ENCODE peak calls at places on chromosomes 16 and 17, in nine cellular contexts. E, B, G, T, X, P, Y, R and F are unnamed samples.

GRCh38 chr17:79979201-79979840 is 56.4 kb downstream of the TBC1D16 start:
- DNase-seq in E (no peak), B (no peak), G (no peak), T (peak), X (no peak), P (no peak), Y (no peak), R (no peak), F (no peak)

GRCh38 chr17:74949455-74950115 is 13.9 kb downstream of the OTOP3 start:
- DNase-seq in E (no peak), B (no peak), G (no peak), T (no peak), X (no peak), P (no peak), Y (no peak), R (no peak), F (no peak)

GRCh38 chr16:57422026-57422944 is 17.7 kb downstream of the CCL17 start:
- DNase-seq in E (peak), B (peak), G (peak), T (no peak), X (peak), P (peak), Y (peak), R (peak), F (no peak)

GRCh38 chr16:74570412-74571301 is 36.3 kb downstream of the GLG1 start:
- DNase-seq in E (no peak), B (peak), G (no peak), T (no peak), X (peak), P (no peak), Y (no peak), R (no peak), F (no peak)

GRCh38 chr16:4123617-4124300 is 7.5 kb upstream of the ADCY9 start:
- DNase-seq in E (no peak), B (peak), G (peak), T (no peak), X (no peak), P (no peak), Y (peak), R (peak), F (no peak)

GRCh38 chr17:64178011-64178825 is 48.3 kb upstream of the ERN1 start:
- DNase-seq in E (peak), B (no peak), G (peak), T (no peak), X (no peak), P (no peak), Y (no peak), R (no peak), F (no peak)

GRCh38 chr17:70320642-70321345 is 151.5 kb downstream of the KCNJ2 start:
- DNase-seq in E (no peak), B (peak), G (peak), T (no peak), X (no peak), P (no peak), Y (no peak), R (peak), F (no peak)

GRCh38 chr16:8986111-8986510 is 22.4 kb upstream of the USP7 start:
- DNase-seq in E (no peak), B (no peak), G (no peak), T (no peak), X (no peak), P (no peak), Y (no peak), R (no peak), F (no peak)

GRCh38 chr17:34980353-34980680 is at the start of gene LIG3:
- DNase-seq in E (peak), B (peak), G (peak), T (peak), X (peak), P (peak), Y (peak), R (peak), F (peak)

GRCh38 chr16:49275870-49276269 is 5.8 kb downstream of the CBLN1 start:
- DNase-seq in E (no peak), B (no peak), G (no peak), T (no peak), X (no peak), P (no peak), Y (no peak), R (no peak), F (no peak)

GRCh38 chr17:79950306-79950705 is 85.4 kb downstream of the TBC1D16 start:
- DNase-seq in E (no peak), B (no peak), G (no peak), T (no peak), X (peak), P (no peak), Y (no peak), R (no peak), F (no peak)

GRCh38 chr17:83036666-83037065 is 42.7 kb upstream of the METRNL start:
- DNase-seq in E (no peak), B (no peak), G (no peak), T (no peak), X (no peak), P (no peak), Y (no peak), R (no peak), F (no peak)

GRCh38 chr16:66324785-66325184 is 41.7 kb upstream of the CDH5 start:
- DNase-seq in E (no peak), B (no peak), G (peak), T (no peak), X (no peak), P (no peak), Y (no peak), R (peak), F (peak)

GRCh38 chr16:20781697-20782096 is 17.9 kb downstream of the ACSM3 start:
- DNase-seq in E (no peak), B (no peak), G (no peak), T (no peak), X (no peak), P (no peak), Y (no peak), R (no peak), F (no peak)

GRCh38 chr16:48949636-48950035 is 332.0 kb downstream of the CBLN1 start:
- DNase-seq in E (peak), B (peak), G (peak), T (no peak), X (no peak), P (no peak), Y (peak), R (no peak), F (no peak)

GRCh38 chr16:24635900-24636610 is 93.4 kb upstream of the TNRC6A start:
- DNase-seq in E (peak), B (peak), G (peak), T (no peak), X (peak), P (peak), Y (peak), R (peak), F (no peak)